ENCODE peak calls at places on chromosomes 4 and X, in eight cellular contexts. One of them, this sample, is unnamed.
A peak's percentile ranks its signal among the peaks of the same experiment; 100 is the strongest.

GRCh38 chrX:104922206-104922621 is 298.3 kb downstream of the TEX13A start:
- DNase-seq in coronary artery: peak; percentile 64
- DNase-seq in HCT116: peak; percentile 36
- DNase-seq in PC-3: peak; percentile 87
- DNase-seq in GM13977: peak; percentile 75
- DNase-seq in left ventricle myocardium inferior: peak; percentile 22
- DNase-seq in GM10248: peak; percentile 59
- DNase-seq in fibroblast of lung: peak; percentile 54
- DNase-seq in this sample: peak; percentile 51

GRCh38 chr4:124958812-124959211 is 246.3 kb upstream of the ANKRD50 start:
- DNase-seq in coronary artery: no peak
- DNase-seq in HCT116: no peak
- DNase-seq in PC-3: no peak
- DNase-seq in GM13977: no peak
- DNase-seq in left ventricle myocardium inferior: no peak
- DNase-seq in GM10248: no peak
- DNase-seq in fibroblast of lung: no peak
- DNase-seq in this sample: no peak

GRCh38 chr4:25795566-25796454 is 67.0 kb downstream of the SEL1L3 start:
- DNase-seq in coronary artery: no peak
- DNase-seq in HCT116: no peak
- DNase-seq in PC-3: peak; percentile 24
- DNase-seq in GM13977: no peak
- DNase-seq in left ventricle myocardium inferior: no peak
- DNase-seq in GM10248: no peak
- DNase-seq in fibroblast of lung: peak; percentile 91
- DNase-seq in this sample: no peak

GRCh38 chrX:10677490-10677889 is 57.1 kb upstream of the MID1 start:
- DNase-seq in coronary artery: no peak
- DNase-seq in HCT116: no peak
- DNase-seq in PC-3: no peak
- DNase-seq in GM13977: no peak
- DNase-seq in left ventricle myocardium inferior: no peak
- DNase-seq in GM10248: no peak
- DNase-seq in fibroblast of lung: peak; percentile 10
- DNase-seq in this sample: no peak

GRCh38 chr4:105909699-105910340 is 14.5 kb downstream of the NPNT start:
- DNase-seq in coronary artery: no peak
- DNase-seq in HCT116: peak; percentile 60
- DNase-seq in PC-3: peak; percentile 87
- DNase-seq in GM13977: no peak
- DNase-seq in left ventricle myocardium inferior: no peak
- DNase-seq in GM10248: no peak
- DNase-seq in fibroblast of lung: no peak
- DNase-seq in this sample: no peak

GRCh38 chr4:1515763-1516162 is 109.5 kb upstream of the NKX1-1 start:
- DNase-seq in coronary artery: no peak
- DNase-seq in HCT116: no peak
- DNase-seq in PC-3: no peak
- DNase-seq in GM13977: no peak
- DNase-seq in left ventricle myocardium inferior: no peak
- DNase-seq in GM10248: no peak
- DNase-seq in fibroblast of lung: no peak
- DNase-seq in this sample: no peak

GRCh38 chr4:8696369-8697127 is 104.0 kb downstream of the CPZ start:
- DNase-seq in coronary artery: peak; percentile 57
- DNase-seq in HCT116: no peak
- DNase-seq in PC-3: no peak
- DNase-seq in GM13977: no peak
- DNase-seq in left ventricle myocardium inferior: no peak
- DNase-seq in GM10248: no peak
- DNase-seq in fibroblast of lung: no peak
- DNase-seq in this sample: no peak

GRCh38 chr4:10893417-10893816 is 208.8 kb upstream of the CLNK start:
- DNase-seq in coronary artery: no peak
- DNase-seq in HCT116: no peak
- DNase-seq in PC-3: peak; percentile 7
- DNase-seq in GM13977: peak; percentile 9
- DNase-seq in left ventricle myocardium inferior: no peak
- DNase-seq in GM10248: peak; percentile 12
- DNase-seq in fibroblast of lung: no peak
- DNase-seq in this sample: peak; percentile 9

GRCh38 chr4:78922207-78922606 is 17.0 kb downstream of the PAQR3 start:
- DNase-seq in coronary artery: no peak
- DNase-seq in HCT116: no peak
- DNase-seq in PC-3: no peak
- DNase-seq in GM13977: no peak
- DNase-seq in left ventricle myocardium inferior: no peak
- DNase-seq in GM10248: no peak
- DNase-seq in fibroblast of lung: peak; percentile 70
- DNase-seq in this sample: no peak

GRCh38 chr4:120963449-120963848 is 40.9 kb upstream of the PRDM5 start:
- DNase-seq in coronary artery: no peak
- DNase-seq in HCT116: no peak
- DNase-seq in PC-3: no peak
- DNase-seq in GM13977: no peak
- DNase-seq in left ventricle myocardium inferior: no peak
- DNase-seq in GM10248: no peak
- DNase-seq in fibroblast of lung: no peak
- DNase-seq in this sample: no peak

GRCh38 chr4:23888421-23889319 is 1.2 kb downstream of the PPARGC1A start:
- DNase-seq in coronary artery: no peak
- DNase-seq in HCT116: no peak
- DNase-seq in PC-3: no peak
- DNase-seq in GM13977: no peak
- DNase-seq in left ventricle myocardium inferior: no peak
- DNase-seq in GM10248: no peak
- DNase-seq in fibroblast of lung: peak; percentile 69
- DNase-seq in this sample: no peak

GRCh38 chrX:42415636-42416035 is 362.3 kb downstream of the PPP1R2C start:
- DNase-seq in coronary artery: no peak
- DNase-seq in HCT116: no peak
- DNase-seq in PC-3: no peak
- DNase-seq in GM13977: no peak
- DNase-seq in left ventricle myocardium inferior: no peak
- DNase-seq in GM10248: no peak
- DNase-seq in fibroblast of lung: no peak
- DNase-seq in this sample: no peak

GRCh38 chrX:40009462-40009851 is 88.3 kb downstream of the BCOR start:
- DNase-seq in coronary artery: no peak
- DNase-seq in HCT116: no peak
- DNase-seq in PC-3: no peak
- DNase-seq in GM13977: no peak
- DNase-seq in left ventricle myocardium inferior: peak; percentile 15
- DNase-seq in GM10248: no peak
- DNase-seq in fibroblast of lung: no peak
- DNase-seq in this sample: no peak

GRCh38 chr4:169207436-169208089 is 63.2 kb downstream of the SH3RF1 start:
- DNase-seq in coronary artery: no peak
- DNase-seq in HCT116: no peak
- DNase-seq in PC-3: no peak
- DNase-seq in GM13977: no peak
- DNase-seq in left ventricle myocardium inferior: no peak
- DNase-seq in GM10248: no peak
- DNase-seq in fibroblast of lung: peak; percentile 50
- DNase-seq in this sample: no peak

GRCh38 chr4:77072195-77072753 is 3.5 kb downstream of the CCNI start:
- DNase-seq in coronary artery: no peak
- DNase-seq in HCT116: no peak
- DNase-seq in PC-3: peak; percentile 29
- DNase-seq in GM13977: no peak
- DNase-seq in left ventricle myocardium inferior: no peak
- DNase-seq in GM10248: no peak
- DNase-seq in fibroblast of lung: no peak
- DNase-seq in this sample: no peak

GRCh38 chr4:24001486-24001885 is 111.6 kb upstream of the PPARGC1A start:
- DNase-seq in coronary artery: no peak
- DNase-seq in HCT116: no peak
- DNase-seq in PC-3: no peak
- DNase-seq in GM13977: no peak
- DNase-seq in left ventricle myocardium inferior: no peak
- DNase-seq in GM10248: no peak
- DNase-seq in fibroblast of lung: no peak
- DNase-seq in this sample: no peak

GRCh38 chr4:53306729-53307128 is 59.1 kb downstream of the SCFD2 start:
- DNase-seq in coronary artery: no peak
- DNase-seq in HCT116: no peak
- DNase-seq in PC-3: peak; percentile 16
- DNase-seq in GM13977: no peak
- DNase-seq in left ventricle myocardium inferior: no peak
- DNase-seq in GM10248: no peak
- DNase-seq in fibroblast of lung: peak; percentile 48
- DNase-seq in this sample: no peak

GRCh38 chr4:2101346-2102044 is 42.4 kb downstream of the NAT8L start:
- DNase-seq in coronary artery: no peak
- DNase-seq in HCT116: no peak
- DNase-seq in PC-3: peak; percentile 86
- DNase-seq in GM13977: no peak
- DNase-seq in left ventricle myocardium inferior: no peak
- DNase-seq in GM10248: no peak
- DNase-seq in fibroblast of lung: peak; percentile 23
- DNase-seq in this sample: no peak

GRCh38 chrX:132833373-132833772 is 125.1 kb downstream of the HS6ST2 start:
- DNase-seq in coronary artery: no peak
- DNase-seq in HCT116: no peak
- DNase-seq in PC-3: no peak
- DNase-seq in GM13977: no peak
- DNase-seq in left ventricle myocardium inferior: no peak
- DNase-seq in GM10248: no peak
- DNase-seq in fibroblast of lung: no peak
- DNase-seq in this sample: no peak

GRCh38 chrX:15366507-15367352 is 17.5 kb downstream of the VEGFD start:
- DNase-seq in coronary artery: no peak
- DNase-seq in HCT116: no peak
- DNase-seq in PC-3: no peak
- DNase-seq in GM13977: no peak
- DNase-seq in left ventricle myocardium inferior: no peak
- DNase-seq in GM10248: no peak
- DNase-seq in fibroblast of lung: no peak
- DNase-seq in this sample: no peak

GRCh38 chr4:110197421-110198398 is 705 bp downstream of the ELOVL6 start:
- DNase-seq in coronary artery: no peak
- DNase-seq in HCT116: no peak
- DNase-seq in PC-3: peak; percentile 22
- DNase-seq in GM13977: peak; percentile 66
- DNase-seq in left ventricle myocardium inferior: peak; percentile 25
- DNase-seq in GM10248: peak; percentile 54
- DNase-seq in fibroblast of lung: peak; percentile 57
- DNase-seq in this sample: peak; percentile 67

GRCh38 chr4:31467781-31468180 is 747.6 kb downstream of the PCDH7 start:
- DNase-seq in coronary artery: no peak
- DNase-seq in HCT116: no peak
- DNase-seq in PC-3: peak; percentile 80
- DNase-seq in GM13977: no peak
- DNase-seq in left ventricle myocardium inferior: no peak
- DNase-seq in GM10248: no peak
- DNase-seq in fibroblast of lung: peak; percentile 27
- DNase-seq in this sample: no peak

DNA sequence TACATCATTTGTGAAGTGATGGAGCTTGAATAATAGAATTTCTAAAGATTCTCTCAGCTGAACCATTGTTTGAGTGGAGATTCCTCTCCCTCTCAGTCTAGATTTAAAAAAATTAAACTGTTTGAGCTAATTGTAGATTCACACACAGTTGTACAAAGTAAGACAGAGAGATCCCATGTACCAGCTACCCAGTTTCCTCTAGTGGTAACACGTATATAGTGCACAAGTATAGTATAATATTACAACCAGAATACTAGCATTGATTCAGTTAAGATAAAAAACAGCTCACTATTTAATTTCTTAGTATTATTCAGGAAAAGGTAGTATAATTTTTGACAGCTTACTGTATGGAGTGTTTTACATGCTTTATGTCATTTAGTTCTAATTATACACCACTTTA is 136.2 kb downstream of the SNCA start:
- DNase-seq in coronary artery: no peak
- DNase-seq in HCT116: no peak
- DNase-seq in PC-3: no peak
- DNase-seq in GM13977: no peak
- DNase-seq in left ventricle myocardium inferior: no peak
- DNase-seq in GM10248: no peak
- DNase-seq in fibroblast of lung: no peak
- DNase-seq in this sample: no peak
- TF ChIP-seq CTCF in coronary artery: no peak
- TF ChIP-seq CTCF in HCT116: no peak
- TF ChIP-seq CTCF in PC-3: no peak
- TF ChIP-seq CTCF in GM13977: no peak
- TF ChIP-seq CTCF in left ventricle myocardium inferior: no peak
- TF ChIP-seq CTCF in GM10248: no peak
- TF ChIP-seq CTCF in fibroblast of lung: no peak
- TF ChIP-seq CTCF in this sample: no peak

GRCh38 chr4:115229873-115230272 is 116.5 kb upstream of the NDST4 start:
- DNase-seq in coronary artery: no peak
- DNase-seq in HCT116: no peak
- DNase-seq in PC-3: no peak
- DNase-seq in GM13977: no peak
- DNase-seq in left ventricle myocardium inferior: no peak
- DNase-seq in GM10248: no peak
- DNase-seq in fibroblast of lung: no peak
- DNase-seq in this sample: no peak

GRCh38 chr4:115233600-115233999 is 120.2 kb upstream of the NDST4 start:
- DNase-seq in coronary artery: no peak
- DNase-seq in HCT116: no peak
- DNase-seq in PC-3: no peak
- DNase-seq in GM13977: no peak
- DNase-seq in left ventricle myocardium inferior: no peak
- DNase-seq in GM10248: no peak
- DNase-seq in fibroblast of lung: no peak
- DNase-seq in this sample: no peak

GRCh38 chr4:115228851-115229250 is 115.4 kb upstream of the NDST4 start:
- DNase-seq in coronary artery: no peak
- DNase-seq in HCT116: no peak
- DNase-seq in PC-3: no peak
- DNase-seq in GM13977: no peak
- DNase-seq in left ventricle myocardium inferior: no peak
- DNase-seq in GM10248: no peak
- DNase-seq in fibroblast of lung: no peak
- DNase-seq in this sample: no peak

GRCh38 chr4:115234405-115235093 is 121.1 kb upstream of the NDST4 start:
- DNase-seq in coronary artery: no peak
- DNase-seq in HCT116: peak; percentile 22
- DNase-seq in PC-3: peak; percentile 42
- DNase-seq in GM13977: peak; percentile 17
- DNase-seq in left ventricle myocardium inferior: no peak
- DNase-seq in GM10248: peak; percentile 12
- DNase-seq in fibroblast of lung: no peak
- DNase-seq in this sample: no peak
- TF ChIP-seq CTCF in coronary artery: no peak
- TF ChIP-seq CTCF in HCT116: peak; percentile 22
- TF ChIP-seq CTCF in PC-3: peak; percentile 49
- TF ChIP-seq CTCF in GM13977: peak; percentile 47
- TF ChIP-seq CTCF in left ventricle myocardium inferior: no peak
- TF ChIP-seq CTCF in GM10248: peak; percentile 33
- TF ChIP-seq CTCF in fibroblast of lung: no peak
- TF ChIP-seq CTCF in this sample: no peak

GRCh38 chrX:131010186-131010585 is 48.0 kb upstream of the ARHGAP36 start:
- DNase-seq in coronary artery: no peak
- DNase-seq in HCT116: no peak
- DNase-seq in PC-3: no peak
- DNase-seq in GM13977: no peak
- DNase-seq in left ventricle myocardium inferior: no peak
- DNase-seq in GM10248: no peak
- DNase-seq in fibroblast of lung: no peak
- DNase-seq in this sample: no peak
- TF ChIP-seq CTCF in coronary artery: no peak
- TF ChIP-seq CTCF in HCT116: no peak
- TF ChIP-seq CTCF in PC-3: no peak
- TF ChIP-seq CTCF in GM13977: no peak
- TF ChIP-seq CTCF in left ventricle myocardium inferior: no peak
- TF ChIP-seq CTCF in GM10248: no peak
- TF ChIP-seq CTCF in fibroblast of lung: no peak
- TF ChIP-seq CTCF in this sample: no peak

GRCh38 chr4:138494931-138495330 is 252.8 kb upstream of the SLC7A11 start:
- DNase-seq in coronary artery: no peak
- DNase-seq in HCT116: peak; percentile 13
- DNase-seq in PC-3: peak; percentile 48
- DNase-seq in GM13977: no peak
- DNase-seq in left ventricle myocardium inferior: no peak
- DNase-seq in GM10248: no peak
- DNase-seq in fibroblast of lung: peak; percentile 16
- DNase-seq in this sample: no peak
- TF ChIP-seq CTCF in coronary artery: no peak
- TF ChIP-seq CTCF in HCT116: peak; percentile 20
- TF ChIP-seq CTCF in PC-3: peak; percentile 51
- TF ChIP-seq CTCF in GM13977: peak; percentile 22
- TF ChIP-seq CTCF in left ventricle myocardium inferior: peak; percentile 42
- TF ChIP-seq CTCF in GM10248: no peak
- TF ChIP-seq CTCF in fibroblast of lung: no peak
- TF ChIP-seq CTCF in this sample: no peak